ENCODE peak calls at places on chromosomes 11 and 22, in four cellular contexts. P is ovary, B is NB4, X is GM23338. F is an unnamed sample.

GRCh38 chr11:29333993-29334780 is 682.6 kb downstream of the KCNA4 start:
- DNase-seq in P (no peak), B (peak; percentile 44), X (peak; percentile 64), F (no peak)

GRCh38 chr11:117816846-117817212 is 7.7 kb downstream of the FXYD2 start:
- DNase-seq in P (no peak), B (no peak), X (no peak), F (no peak)

GRCh38 chr22:31350410-31350863 is 4.3 kb upstream of the PATZ1 start:
- DNase-seq in P (no peak), B (no peak), X (peak; percentile 69), F (peak; percentile 63)

GRCh38 chr22:45163074-45163416 is 680 bp upstream of the NUP50 start:
- DNase-seq in P (no peak), B (peak; percentile 57), X (peak; percentile 51), F (peak; percentile 23)

GRCh38 chr11:104151404-104152204 is 12.3 kb downstream of the PDGFD start:
- DNase-seq in P (no peak), B (peak; percentile 12), X (no peak), F (no peak)

GRCh38 chr11:77407613-77408012 is 66.3 kb downstream of the PAK1 start:
- DNase-seq in P (peak; percentile 20), B (peak; percentile 29), X (peak; percentile 21), F (no peak)

GRCh38 chr11:112012877-112013276 is 12.3 kb upstream of the DLAT start:
- DNase-seq in P (no peak), B (no peak), X (no peak), F (no peak)

GRCh38 chr22:35917651-35918050 is 111.0 kb downstream of the RBFOX2 start:
- DNase-seq in P (no peak), B (no peak), X (no peak), F (no peak)

GRCh38 chr11:19673924-19674390 is 38.7 kb upstream of the NAV2 start:
- DNase-seq in P (peak; percentile 55), B (peak; percentile 40), X (peak; percentile 54), F (peak; percentile 33)

GRCh38 chr11:69796063-69796462 is 20.9 kb upstream of the FGF4 start:
- DNase-seq in P (no peak), B (no peak), X (no peak), F (no peak)

DNA sequence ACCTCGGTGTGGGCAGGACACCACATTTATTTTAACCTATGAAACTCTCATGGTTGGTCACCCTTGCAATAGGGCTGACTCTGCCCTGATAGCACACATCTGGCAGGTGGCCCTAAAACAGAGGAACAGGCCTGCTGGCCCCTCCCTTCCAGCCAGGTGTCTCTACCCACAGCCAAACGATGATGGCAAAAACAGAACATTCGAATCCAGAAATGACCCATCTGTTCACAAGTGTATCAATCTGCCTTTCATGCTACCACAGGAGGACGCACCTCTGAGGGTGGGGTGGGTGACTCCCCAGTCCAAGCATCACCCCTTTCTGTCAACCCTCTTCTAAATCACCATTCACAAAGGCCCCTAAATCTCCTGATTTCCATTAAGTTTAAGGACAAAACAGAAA is 118.1 kb downstream of the ETS1 start:
- DNase-seq in P (no peak), B (no peak), X (no peak), F (no peak)
- TF ChIP-seq CTCF in P (no peak), B (no peak), X (no peak), F (no peak)

DNA sequence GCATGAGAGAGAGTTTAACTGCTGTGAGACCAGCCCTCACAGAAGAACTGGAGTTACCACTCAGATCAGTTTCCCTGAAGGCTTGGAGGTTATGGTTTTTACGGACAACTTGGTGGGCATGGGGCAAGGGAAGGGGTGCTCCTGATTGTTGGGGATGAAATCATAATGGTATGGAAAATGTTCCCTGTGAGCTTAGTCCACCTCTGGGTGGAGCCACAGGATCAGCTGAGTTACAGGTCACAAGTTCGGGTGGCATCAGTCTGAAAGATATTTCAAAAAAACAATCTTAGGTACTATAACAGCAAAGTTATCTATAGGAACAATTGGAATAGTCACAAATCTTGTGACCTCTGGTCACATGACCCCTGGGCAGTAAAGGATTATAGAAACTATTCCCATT is 162.9 kb downstream of the DLG2 start:
- DNase-seq in P (no peak), B (peak; percentile 9), X (peak; percentile 52), F (no peak)
- TF ChIP-seq CTCF in P (no peak), B (no peak), X (peak; percentile 65), F (no peak)

DNA sequence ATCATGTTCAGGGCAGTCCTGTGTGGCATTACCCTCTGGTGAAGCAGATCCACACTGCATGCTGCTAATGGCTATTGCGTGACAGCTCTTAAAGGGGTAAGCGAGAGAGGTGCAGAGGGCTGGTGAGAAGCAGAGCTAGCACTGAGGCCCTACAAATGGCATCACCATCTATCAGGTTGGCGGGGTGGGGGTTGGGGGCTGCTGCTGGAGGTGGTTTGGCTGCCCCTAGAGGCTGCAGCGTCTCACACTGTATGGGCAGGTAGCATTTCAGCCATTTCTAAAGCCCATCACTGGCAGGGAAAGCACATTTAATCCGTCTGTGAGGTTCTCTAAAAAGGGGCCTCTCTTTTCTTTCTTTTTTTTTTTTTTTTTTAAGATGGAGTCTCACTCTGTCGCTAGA is 16.8 kb upstream of the TMA7B start:
- DNase-seq in P (no peak), B (no peak), X (peak; percentile 83), F (no peak)
- TF ChIP-seq CTCF in P (no peak), B (no peak), X (peak; percentile 49), F (no peak)

DNA sequence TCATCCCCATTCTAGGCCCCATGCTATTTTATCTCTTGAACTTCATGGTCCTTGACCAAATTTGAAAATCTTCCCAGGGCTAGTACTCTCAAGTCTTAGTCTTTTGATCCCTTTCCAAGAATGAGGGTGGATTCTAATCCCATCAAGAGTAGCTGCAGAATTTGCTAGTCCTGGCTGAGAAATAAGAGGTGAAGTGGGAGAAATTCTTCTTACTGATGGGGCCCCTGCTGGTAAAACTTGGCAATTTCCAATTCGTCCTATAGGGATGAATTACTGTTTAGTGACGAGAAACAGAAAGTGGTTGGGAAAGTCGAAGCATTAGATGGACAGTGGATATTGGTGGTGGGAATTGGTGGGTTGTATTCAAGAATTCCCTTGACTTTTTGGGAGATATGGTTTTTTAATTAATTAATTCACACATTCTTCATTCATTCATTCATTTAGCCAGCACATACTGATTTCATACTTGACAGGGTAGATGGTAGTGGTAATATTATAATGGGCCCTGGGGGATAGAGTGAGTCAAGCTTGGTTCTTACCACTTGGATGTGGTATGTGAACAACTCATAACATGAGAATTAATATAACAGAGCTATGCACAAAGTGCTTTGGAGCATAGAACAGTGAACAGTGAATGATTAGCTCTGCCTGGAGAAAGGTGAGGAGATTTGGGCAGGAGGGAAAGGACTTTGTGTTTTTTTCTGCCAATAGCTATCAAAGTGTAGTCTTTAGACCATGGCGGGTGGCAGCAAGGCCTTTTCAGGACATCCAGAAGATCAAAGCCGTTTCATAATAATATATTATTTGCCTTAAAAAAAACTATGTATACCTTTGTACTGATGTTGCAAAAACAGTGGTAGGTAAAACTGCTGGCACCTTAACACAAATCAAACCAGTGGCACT is 103.8 kb downstream of the STIM1 start:
- DNase-seq in P (no peak), B (peak; percentile 71), X (peak; percentile 76), F (no peak)
- TF ChIP-seq CTCF in P (no peak), B (peak; percentile 30), X (peak; percentile 54), F (peak; percentile 29)

GRCh38 chr11:15726221-15726746 is 611.6 kb downstream of the INSC start:
- DNase-seq in P (no peak), B (no peak), X (no peak), F (no peak)
- TF ChIP-seq CTCF in P (no peak), B (no peak), X (no peak), F (no peak)

GRCh38 chr11:61828629-61829407 is 718 bp downstream of the FADS2 start:
- DNase-seq in P (peak; percentile 45), B (peak; percentile 70), X (peak; percentile 72), F (peak; percentile 70)
- TF ChIP-seq CTCF in P (no peak), B (peak; percentile 61), X (peak; percentile 50), F (peak; percentile 61)

GRCh38 chr11:131886201-131886600 is 515.8 kb downstream of the NTM start:
- DNase-seq in P (no peak), B (no peak), X (no peak), F (no peak)

GRCh38 chr11:131893103-131893502 is 522.7 kb downstream of the NTM start:
- DNase-seq in P (no peak), B (no peak), X (no peak), F (no peak)

GRCh38 chr11:131888230-131888826 is 517.9 kb downstream of the NTM start:
- DNase-seq in P (no peak), B (no peak), X (no peak), F (no peak)

GRCh38 chr11:131889146-131889577 is 518.7 kb downstream of the NTM start:
- DNase-seq in P (no peak), B (no peak), X (peak; percentile 56), F (peak; percentile 53)

DNA sequence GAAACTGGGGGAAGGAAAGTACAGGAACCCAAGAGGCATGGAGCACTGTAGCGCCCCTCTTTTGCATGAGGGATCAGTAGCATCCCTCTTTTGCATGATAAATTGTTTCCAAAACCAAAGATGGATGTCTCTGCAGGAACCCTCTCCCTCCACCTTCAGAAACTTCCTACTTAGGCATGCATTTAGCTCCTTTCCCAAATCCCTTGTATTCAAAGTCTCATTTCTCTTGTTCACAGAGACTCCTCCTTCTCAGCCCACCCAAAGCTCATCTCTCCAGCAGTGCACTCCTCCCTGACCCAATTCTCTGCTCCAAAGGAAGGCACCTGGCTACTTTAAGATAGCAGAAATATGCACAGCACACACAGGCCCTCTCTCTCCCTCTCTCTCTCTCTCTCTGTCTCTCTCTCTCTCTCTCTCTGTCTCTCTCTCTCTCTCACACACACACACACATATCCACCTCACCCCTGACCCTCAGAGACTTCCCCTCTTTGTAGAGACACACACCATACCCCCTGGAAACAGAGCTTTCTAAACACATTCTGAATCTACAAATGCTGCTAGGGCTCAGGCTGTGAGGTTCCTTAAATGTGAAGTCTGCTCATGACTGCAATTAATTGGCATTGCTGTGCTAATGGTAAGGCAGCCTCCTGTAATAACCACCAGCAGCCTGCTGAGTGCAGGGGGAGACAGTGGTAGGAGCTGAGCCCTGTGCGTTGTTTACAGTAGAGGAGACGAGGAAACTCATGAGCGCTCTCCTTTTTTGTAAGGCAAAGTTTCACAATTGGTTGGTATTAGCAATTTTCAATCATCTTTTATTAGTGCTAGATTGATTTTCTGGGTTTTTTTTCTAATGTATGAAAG is 519.6 kb downstream of the NTM start:
- DNase-seq in P (no peak), B (no peak), X (peak; percentile 73), F (no peak)
- TF ChIP-seq CTCF in P (no peak), B (no peak), X (no peak), F (no peak)